ENCODE peak calls at places on chromosomes 3 and 15, in six cellular contexts. G is DND-41, O is ovary, A is hepatocyte, D is OCI-LY7, M is IMR-90. I is an unnamed sample.

GRCh38 chr3:159928071-159928491 is 60.6 kb upstream of the IL12A start:
- DNase-seq in O (no peak), A (no peak), D (no peak), M (peak), G (no peak), I (no peak)

GRCh38 chr15:69415381-69415780 is 1.2 kb downstream of the KIF23 start:
- DNase-seq in D (peak), M (peak), A (no peak), G (no peak), O (no peak), I (no peak)

GRCh38 chr3:12557472-12558105 is 702 bp downstream of the MKRN2 start:
- DNase-seq in M (peak), G (no peak), A (no peak), D (peak), O (no peak), I (no peak)

GRCh38 chr3:49410844-49411549 is 779 bp downstream of the RHOA start:
- DNase-seq in M (no peak), A (no peak), G (no peak), O (no peak), D (no peak), I (no peak)

GRCh38 chr3:134055661-134056060 is 25.9 kb upstream of the SLCO2A1 start:
- DNase-seq in M (no peak), O (no peak), G (no peak), D (no peak), A (no peak), I (no peak)

GRCh38 chr3:67947808-67948508 is 293.5 kb upstream of the SUCLG2 start:
- DNase-seq in O (no peak), D (peak), G (peak), M (no peak), A (peak), I (peak)

GRCh38 chr15:41407341-41407740 is 5.0 kb upstream of the NDUFAF1 start:
- DNase-seq in A (no peak), O (no peak), G (no peak), D (no peak), M (no peak), I (no peak)

GRCh38 chr15:32933241-32933640 is 215.4 kb downstream of the GREM1 start:
- DNase-seq in A (no peak), D (no peak), M (no peak), O (no peak), G (no peak), I (no peak)

GRCh38 chr15:70670680-70671079 is 92.7 kb downstream of the UACA start:
- DNase-seq in A (no peak), O (no peak), G (no peak), D (no peak), M (no peak), I (no peak)

GRCh38 chr3:155352900-155353490 is 59.5 kb upstream of the STRIT1 start:
- DNase-seq in O (no peak), G (no peak), M (peak), A (peak), D (peak), I (no peak)

GRCh38 chr3:195774917-195775316 is 36.8 kb downstream of the MUC4 start:
- DNase-seq in G (peak), O (peak), A (peak), D (no peak), M (no peak), I (no peak)

GRCh38 chr3:39409514-39410136 is 3.1 kb downstream of the RPSA start:
- DNase-seq in A (no peak), G (no peak), M (no peak), O (no peak), D (no peak), I (no peak)

GRCh38 chr3:24365168-24365567 is 129.5 kb downstream of the THRB start:
- DNase-seq in M (peak), D (no peak), G (no peak), A (peak), O (no peak), I (no peak)

GRCh38 chr3:194877311-194878119 is 191.8 kb downstream of the FAM43A start:
- DNase-seq in M (no peak), O (no peak), D (no peak), G (no peak), A (no peak), I (no peak)

GRCh38 chr15:100705065-100705464 is 102.7 kb downstream of the ASB7 start:
- DNase-seq in G (no peak), O (no peak), M (no peak), A (no peak), D (no peak), I (no peak)

GRCh38 chr3:48273594-48274211 is 32.8 kb downstream of the ZNF589 start:
- DNase-seq in M (peak), D (peak), A (peak), O (peak), G (peak), I (no peak)

GRCh38 chr3:185527364-185527763 is 25.0 kb downstream of the LIPH start:
- DNase-seq in O (no peak), G (no peak), M (no peak), D (no peak), A (no peak), I (no peak)

GRCh38 chr3:6601374-6601773 is 259.5 kb upstream of the GRM7 start:
- DNase-seq in M (no peak), A (no peak), G (no peak), O (no peak), D (no peak), I (no peak)

GRCh38 chr3:7195934-7196333 is 335.0 kb downstream of the GRM7 start:
- DNase-seq in G (no peak), M (no peak), D (no peak), O (no peak), A (no peak), I (no peak)

GRCh38 chr15:57375827-57376694 is at the start of gene CGNL1:
- DNase-seq in D (no peak), A (peak), O (peak), M (no peak), G (no peak), I (no peak)

GRCh38 chr3:57927916-57928315 is 80.3 kb upstream of the FLNB start:
- DNase-seq in G (no peak), O (no peak), D (no peak), M (peak), A (no peak), I (no peak)

GRCh38 chr3:139716908-139717485 is 39.2 kb upstream of the NMNAT3 start:
- DNase-seq in O (peak), M (no peak), A (no peak), G (no peak), D (no peak), I (no peak)

GRCh38 chr3:5331567-5332269 is 144.2 kb downstream of the EDEM1 start:
- DNase-seq in M (no peak), O (no peak), A (no peak), D (no peak), G (no peak), I (no peak)

GRCh38 chr3:46934508-46935167 is 41.9 kb downstream of the CCDC12 start:
- DNase-seq in D (no peak), G (no peak), O (peak), M (no peak), A (peak), I (no peak)

GRCh38 chr15:90871097-90871715 is 2.8 kb downstream of the FURIN start:
- DNase-seq in A (peak), D (peak), G (peak), O (peak), M (no peak), I (peak)

GRCh38 chr3:129560931-129561594 is 18.1 kb downstream of the H1-8 start:
- DNase-seq in M (peak), D (no peak), O (peak), G (no peak), A (peak), I (no peak)

GRCh38 chr3:129561619-129562248 is 18.8 kb downstream of the H1-8 start:
- DNase-seq in A (no peak), D (no peak), M (no peak), O (no peak), G (no peak), I (no peak)

GRCh38 chr3:129563332-129563731 is 20.4 kb downstream of the H1-8 start:
- DNase-seq in A (no peak), G (no peak), D (no peak), O (no peak), M (no peak), I (no peak)

GRCh38 chr3:129563850-129564535 is 21.0 kb downstream of the H1-8 start:
- DNase-seq in A (no peak), O (no peak), D (no peak), M (no peak), G (no peak), I (no peak)

DNA sequence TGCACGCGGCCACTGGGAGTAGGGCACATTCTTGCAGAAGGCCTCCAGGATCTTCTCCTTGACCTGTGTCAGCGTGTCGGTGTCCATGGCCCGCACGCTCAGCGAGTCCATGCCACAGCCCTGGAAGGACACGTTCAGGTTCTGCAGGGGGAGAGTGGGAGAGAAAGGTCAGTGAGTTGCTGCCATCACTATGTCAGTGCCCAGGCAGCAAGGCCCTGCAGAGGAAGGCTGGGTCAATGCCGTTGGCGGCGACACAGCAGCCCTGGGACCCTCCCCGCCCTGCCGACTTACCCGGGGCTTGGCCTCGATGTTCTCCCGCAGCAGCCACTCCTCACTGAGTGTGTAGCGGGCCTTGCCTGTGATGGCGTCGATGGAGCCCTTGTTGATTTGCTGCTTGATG is 19.8 kb downstream of the H1-8 start:
- DNase-seq in G (no peak), D (no peak), O (no peak), A (no peak), M (no peak), I (no peak)
- H3K27ac ChIP-seq in G (no peak), D (no peak), O (no peak), A (no peak), M (peak), I (no peak)

DNA sequence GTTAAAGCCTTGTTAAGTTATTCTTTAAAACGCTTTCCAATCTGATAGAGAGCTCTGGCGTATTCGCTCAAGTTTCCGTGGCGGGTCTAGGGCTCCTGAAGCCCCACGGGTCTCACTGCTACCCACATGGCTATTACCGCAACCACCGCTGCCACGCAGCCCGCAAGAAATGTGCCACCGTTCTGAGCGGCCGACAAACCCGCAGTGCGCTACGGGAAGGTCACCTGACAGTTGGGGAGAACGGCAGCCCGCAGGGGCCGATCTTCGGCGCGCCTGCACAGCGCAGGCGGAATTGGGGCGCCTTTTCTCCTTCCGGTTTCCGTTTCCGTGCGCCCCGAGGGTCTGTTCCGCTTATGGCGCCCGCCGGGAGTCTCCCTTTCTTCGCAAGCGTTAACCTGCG is 76.6 kb upstream of the SNRPN start:
- DNase-seq in O (peak), A (no peak), G (no peak), M (peak), D (no peak), I (no peak)
- H3K4me3 ChIP-seq in O (peak), A (no peak), G (no peak), M (peak), D (no peak), I (peak)

GRCh38 chr15:77821188-77821958 is 188.7 kb upstream of the LINGO1 start:
- DNase-seq in O (no peak), A (peak), G (peak), M (peak), D (peak), I (no peak)
- TF ChIP-seq CTCF in O (no peak), A (peak), G (peak), M (peak), D (peak), I (no peak)

DNA sequence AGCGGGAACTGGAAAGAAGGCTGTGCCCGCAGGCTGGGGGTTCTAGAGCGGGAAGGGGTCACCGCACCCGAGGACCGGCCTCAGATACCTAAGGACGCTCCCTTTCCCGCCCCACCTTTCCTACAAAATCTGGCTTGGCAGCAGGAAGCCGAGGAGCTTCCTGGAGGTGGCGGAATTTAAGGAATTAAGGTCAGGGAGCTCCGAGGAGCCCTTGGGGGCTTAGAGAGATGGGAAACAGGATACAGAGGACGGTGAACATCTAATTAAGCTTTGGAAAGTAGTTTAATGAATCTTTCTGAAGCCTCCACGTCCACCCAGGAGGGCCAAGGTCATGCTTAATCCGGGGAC is 507 bp upstream of the AP3B2 start:
- DNase-seq in G (no peak), A (no peak), O (no peak), M (no peak), D (no peak), I (no peak)
- H3K27ac ChIP-seq in G (no peak), A (no peak), O (no peak), M (no peak), D (no peak), I (no peak)

GRCh38 chr15:76192715-76193114 is 118.6 kb downstream of the ETFA start:
- DNase-seq in D (no peak), A (no peak), G (no peak), M (no peak), O (no peak), I (no peak)

GRCh38 chr15:76189106-76189505 is 122.2 kb downstream of the ETFA start:
- DNase-seq in O (no peak), M (no peak), A (no peak), G (no peak), D (no peak), I (no peak)

GRCh38 chr15:76191539-76192244 is 119.6 kb downstream of the ETFA start:
- DNase-seq in M (no peak), G (no peak), O (no peak), A (no peak), D (no peak), I (no peak)

GRCh38 chr15:76190767-76191538 is 120.3 kb downstream of the ETFA start:
- DNase-seq in O (peak), G (peak), D (peak), A (peak), M (peak), I (peak)

DNA sequence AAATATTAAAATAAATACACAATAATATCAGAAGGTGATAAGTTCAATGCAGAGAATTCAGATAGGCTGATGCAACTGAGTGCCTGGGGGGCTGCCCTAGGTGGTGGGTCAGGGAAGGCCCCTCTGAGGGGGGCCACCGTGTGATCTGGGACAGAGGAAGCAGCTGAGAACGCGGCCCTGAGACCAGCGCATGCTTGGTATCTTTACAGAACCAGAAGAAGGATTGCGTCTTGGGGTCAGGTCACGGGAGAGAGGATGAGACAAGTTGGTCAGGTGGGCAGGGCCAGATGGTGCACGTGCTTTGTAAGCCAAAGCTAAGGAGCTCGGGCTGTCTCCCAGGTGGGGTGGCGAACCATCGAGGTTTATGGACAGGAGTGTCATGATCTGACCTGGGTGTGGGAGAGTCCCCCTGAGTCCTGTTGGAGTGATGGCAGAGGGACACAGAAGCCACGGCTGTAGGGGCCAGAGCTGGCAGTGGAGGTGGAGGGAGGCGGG is 121.2 kb downstream of the ETFA start:
- DNase-seq in G (no peak), O (no peak), A (no peak), D (no peak), M (no peak), I (no peak)
- H3K4me3 ChIP-seq in G (no peak), O (no peak), A (no peak), D (no peak), M (no peak), I (no peak)

DNA sequence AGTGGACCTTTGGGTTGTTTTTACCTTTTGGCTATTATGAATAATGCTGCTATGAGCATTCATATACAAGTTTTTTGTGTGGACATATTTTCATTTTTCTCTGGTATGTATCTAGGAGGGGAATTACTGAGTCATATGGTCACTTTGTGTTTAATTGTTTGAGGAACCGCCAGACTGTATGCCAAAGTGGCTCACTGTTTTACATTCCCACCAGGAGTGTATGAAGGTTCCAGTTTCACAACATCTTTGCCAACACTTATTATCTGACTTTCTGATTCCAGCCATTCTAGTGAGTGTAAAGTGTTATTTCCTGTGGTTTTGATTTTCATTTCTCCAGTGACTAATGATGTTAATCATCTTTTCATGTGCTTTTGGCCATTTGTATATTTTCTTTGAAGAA is 51.8 kb downstream of the CMTM7 start:
- DNase-seq in A (no peak), O (no peak), G (no peak), D (no peak), M (peak), I (no peak)
- TF ChIP-seq CTCF in A (no peak), O (no peak), G (no peak), D (no peak), M (no peak), I (no peak)

GRCh38 chr3:192833177-192833890 is 84.3 kb downstream of the MB21D2 start:
- DNase-seq in A (no peak), M (peak), G (no peak), D (no peak), O (no peak), I (no peak)
- H3K27ac ChIP-seq in A (peak), M (peak), G (no peak), D (no peak), O (peak), I (no peak)

I was measured in CD8-positive, alpha-beta T cell.